ENCODE peak calls at places on chromosomes 6 and 20, in six cellular contexts. One of them, this sample, is unnamed.

GRCh38 chr20:5448449-5449118 is 131.8 kb upstream of the PROKR2 start:
- DNase-seq in activated CD4-positive, alpha-beta T cell treated with anti-CD3 and anti-CD28 coated beads, Interleukin-2, amount 10 ng/mL, durations not matched to agents 24 days and 14 days: peak
- DNase-seq in Kasumi-1: peak
- DNase-seq in CD8-positive, alpha-beta T cell: no peak
- DNase-seq in cerebellar cortex: peak
- DNase-seq in AML-193: peak
- DNase-seq in this sample: peak

GRCh38 chr6:5663256-5663655 is 343.5 kb downstream of the NRN1 start:
- DNase-seq in CD8-positive, alpha-beta T cell: no peak
- DNase-seq in activated CD4-positive, alpha-beta T cell treated with anti-CD3 and anti-CD28 coated beads, Interleukin-2, amount 10 ng/mL, durations not matched to agents 24 days and 14 days: no peak
- DNase-seq in cerebellar cortex: no peak
- DNase-seq in AML-193: no peak
- DNase-seq in Kasumi-1: no peak
- DNase-seq in this sample: no peak

GRCh38 chr20:63690898-63691710 is 5.3 kb upstream of the TNFRSF6B start:
- DNase-seq in activated CD4-positive, alpha-beta T cell treated with anti-CD3 and anti-CD28 coated beads, Interleukin-2, amount 10 ng/mL, durations not matched to agents 24 days and 14 days: no peak
- DNase-seq in AML-193: no peak
- DNase-seq in CD8-positive, alpha-beta T cell: no peak
- DNase-seq in Kasumi-1: no peak
- DNase-seq in cerebellar cortex: no peak
- DNase-seq in this sample: no peak

GRCh38 chr6:1868561-1869261 is 259.0 kb downstream of the FOXC1 start:
- DNase-seq in AML-193: no peak
- DNase-seq in CD8-positive, alpha-beta T cell: no peak
- DNase-seq in Kasumi-1: no peak
- DNase-seq in activated CD4-positive, alpha-beta T cell treated with anti-CD3 and anti-CD28 coated beads, Interleukin-2, amount 10 ng/mL, durations not matched to agents 24 days and 14 days: no peak
- DNase-seq in cerebellar cortex: no peak
- DNase-seq in this sample: no peak

GRCh38 chr6:18883851-18884250 is 496.7 kb downstream of the RNF144B start:
- DNase-seq in cerebellar cortex: no peak
- DNase-seq in Kasumi-1: no peak
- DNase-seq in CD8-positive, alpha-beta T cell: no peak
- DNase-seq in AML-193: no peak
- DNase-seq in activated CD4-positive, alpha-beta T cell treated with anti-CD3 and anti-CD28 coated beads, Interleukin-2, amount 10 ng/mL, durations not matched to agents 24 days and 14 days: no peak
- DNase-seq in this sample: peak

GRCh38 chr20:1874534-1875168 is 20.6 kb upstream of the SIRPA start:
- DNase-seq in activated CD4-positive, alpha-beta T cell treated with anti-CD3 and anti-CD28 coated beads, Interleukin-2, amount 10 ng/mL, durations not matched to agents 24 days and 14 days: no peak
- DNase-seq in Kasumi-1: peak
- DNase-seq in AML-193: peak
- DNase-seq in cerebellar cortex: no peak
- DNase-seq in CD8-positive, alpha-beta T cell: no peak
- DNase-seq in this sample: no peak

GRCh38 chr6:15479761-15480160 is 183.1 kb downstream of the DTNBP1 start:
- DNase-seq in AML-193: no peak
- DNase-seq in CD8-positive, alpha-beta T cell: no peak
- DNase-seq in cerebellar cortex: peak
- DNase-seq in activated CD4-positive, alpha-beta T cell treated with anti-CD3 and anti-CD28 coated beads, Interleukin-2, amount 10 ng/mL, durations not matched to agents 24 days and 14 days: no peak
- DNase-seq in Kasumi-1: no peak
- DNase-seq in this sample: peak

GRCh38 chr6:90364291-90364690 is 67.6 kb upstream of the BACH2 start:
- DNase-seq in cerebellar cortex: no peak
- DNase-seq in AML-193: no peak
- DNase-seq in activated CD4-positive, alpha-beta T cell treated with anti-CD3 and anti-CD28 coated beads, Interleukin-2, amount 10 ng/mL, durations not matched to agents 24 days and 14 days: peak
- DNase-seq in CD8-positive, alpha-beta T cell: no peak
- DNase-seq in Kasumi-1: no peak
- DNase-seq in this sample: no peak

GRCh38 chr6:52417675-52418111 is 2.4 kb upstream of the EFHC1 start:
- DNase-seq in AML-193: no peak
- DNase-seq in CD8-positive, alpha-beta T cell: no peak
- DNase-seq in activated CD4-positive, alpha-beta T cell treated with anti-CD3 and anti-CD28 coated beads, Interleukin-2, amount 10 ng/mL, durations not matched to agents 24 days and 14 days: no peak
- DNase-seq in cerebellar cortex: no peak
- DNase-seq in Kasumi-1: no peak
- DNase-seq in this sample: no peak

This sample was measured in Ammon's horn.